ENCODE peak calls at places on chromosomes 3 and 15, in nine cellular contexts. One of them, this sample, is unnamed.
A peak's percentile ranks its signal among the peaks of the same experiment; 100 is the strongest.

GRCh38 chr3:30347679-30348216 is 258.7 kb upstream of the TGFBR2 start:
- DNase-seq in neuronal stem cell: no peak
- DNase-seq in psoas muscle: no peak
- DNase-seq in lung: no peak
- DNase-seq in vagina: no peak
- DNase-seq in IMR-90: peak; percentile 92
- DNase-seq in SJSA1: peak; percentile 57
- DNase-seq in Panc1: peak; percentile 61
- DNase-seq in suprapubic skin: no peak
- DNase-seq in this sample: no peak

GRCh38 chr3:148911173-148911572 is 46.1 kb downstream of the CPA3 start:
- DNase-seq in neuronal stem cell: no peak
- DNase-seq in Panc1: no peak
- DNase-seq in vagina: no peak
- DNase-seq in IMR-90: no peak
- DNase-seq in SJSA1: no peak
- DNase-seq in lung: no peak
- DNase-seq in psoas muscle: no peak
- DNase-seq in suprapubic skin: no peak
- DNase-seq in this sample: no peak

GRCh38 chr15:66251790-66252355 is 1.7 kb downstream of the MEGF11 start:
- DNase-seq in IMR-90: no peak
- DNase-seq in SJSA1: no peak
- DNase-seq in lung: no peak
- DNase-seq in vagina: no peak
- DNase-seq in Panc1: no peak
- DNase-seq in psoas muscle: no peak
- DNase-seq in suprapubic skin: no peak
- DNase-seq in neuronal stem cell: peak; percentile 18
- DNase-seq in this sample: no peak

GRCh38 chr15:48962662-48963523 is 826 bp downstream of the SHC4 start:
- DNase-seq in suprapubic skin: no peak
- DNase-seq in SJSA1: no peak
- DNase-seq in lung: no peak
- DNase-seq in IMR-90: peak; percentile 61
- DNase-seq in psoas muscle: peak; percentile 74
- DNase-seq in Panc1: no peak
- DNase-seq in vagina: no peak
- DNase-seq in neuronal stem cell: peak; percentile 24
- DNase-seq in this sample: peak; percentile 82

GRCh38 chr15:84765675-84766074 is 17.3 kb downstream of the ZNF592 start:
- DNase-seq in Panc1: no peak
- DNase-seq in vagina: no peak
- DNase-seq in psoas muscle: no peak
- DNase-seq in suprapubic skin: no peak
- DNase-seq in IMR-90: no peak
- DNase-seq in SJSA1: no peak
- DNase-seq in neuronal stem cell: no peak
- DNase-seq in lung: no peak
- DNase-seq in this sample: no peak

GRCh38 chr3:178320481-178321352 is 215.5 kb upstream of the KCNMB2 start:
- DNase-seq in vagina: no peak
- DNase-seq in suprapubic skin: no peak
- DNase-seq in neuronal stem cell: no peak
- DNase-seq in psoas muscle: no peak
- DNase-seq in Panc1: no peak
- DNase-seq in IMR-90: peak; percentile 83
- DNase-seq in SJSA1: no peak
- DNase-seq in lung: no peak
- DNase-seq in this sample: no peak

GRCh38 chr15:90035095-90035834 is 34.1 kb downstream of the ZNF710 start:
- DNase-seq in IMR-90: peak; percentile 62
- DNase-seq in Panc1: no peak
- DNase-seq in suprapubic skin: peak; percentile 86
- DNase-seq in SJSA1: no peak
- DNase-seq in neuronal stem cell: no peak
- DNase-seq in lung: peak; percentile 60
- DNase-seq in psoas muscle: peak; percentile 75
- DNase-seq in vagina: no peak
- DNase-seq in this sample: peak; percentile 73

GRCh38 chr15:69392352-69392751 is 21.8 kb upstream of the KIF23 start:
- DNase-seq in suprapubic skin: no peak
- DNase-seq in Panc1: no peak
- DNase-seq in vagina: no peak
- DNase-seq in IMR-90: no peak
- DNase-seq in SJSA1: no peak
- DNase-seq in lung: no peak
- DNase-seq in neuronal stem cell: no peak
- DNase-seq in psoas muscle: no peak
- DNase-seq in this sample: no peak

GRCh38 chr3:14991148-14991742 is 43.9 kb downstream of the NR2C2 start:
- DNase-seq in SJSA1: no peak
- DNase-seq in vagina: no peak
- DNase-seq in Panc1: no peak
- DNase-seq in suprapubic skin: no peak
- DNase-seq in lung: no peak
- DNase-seq in neuronal stem cell: peak; percentile 12
- DNase-seq in IMR-90: no peak
- DNase-seq in psoas muscle: no peak
- DNase-seq in this sample: no peak

GRCh38 chr15:98776607-98777281 is 128.4 kb downstream of the IGF1R start:
- DNase-seq in lung: peak; percentile 47
- DNase-seq in SJSA1: peak; percentile 32
- DNase-seq in suprapubic skin: no peak
- DNase-seq in Panc1: no peak
- DNase-seq in psoas muscle: peak; percentile 70
- DNase-seq in vagina: no peak
- DNase-seq in neuronal stem cell: no peak
- DNase-seq in IMR-90: peak; percentile 50
- DNase-seq in this sample: no peak
- H3K36me3 ChIP-seq in lung: no peaks in the 10 kb centered on the region
- H3K36me3 ChIP-seq in SJSA1: no peaks in the 10 kb centered on the region
- H3K36me3 ChIP-seq in suprapubic skin: no peaks in the 10 kb centered on the region
- H3K36me3 ChIP-seq in Panc1: no peaks in the 10 kb centered on the region
- H3K36me3 ChIP-seq in psoas muscle: no peaks in the 10 kb centered on the region
- H3K36me3 ChIP-seq in vagina: no peaks in the 10 kb centered on the region
- H3K36me3 ChIP-seq in neuronal stem cell: no peaks in the 10 kb centered on the region
- H3K36me3 ChIP-seq in IMR-90: peaks cover 3% of the 10 kb centered on the region
- H3K36me3 ChIP-seq in this sample: peaks cover 8% of the 10 kb centered on the region

GRCh38 chr3:174620138-174620537 is 239.0 kb upstream of the NAALADL2 start:
- DNase-seq in vagina: no peak
- DNase-seq in Panc1: no peak
- DNase-seq in SJSA1: no peak
- DNase-seq in neuronal stem cell: no peak
- DNase-seq in psoas muscle: no peak
- DNase-seq in lung: no peak
- DNase-seq in IMR-90: no peak
- DNase-seq in suprapubic skin: no peak
- DNase-seq in this sample: no peak
- H3K36me3 ChIP-seq in vagina: no peaks in the 10 kb centered on the region
- H3K36me3 ChIP-seq in Panc1: no peaks in the 10 kb centered on the region
- H3K36me3 ChIP-seq in SJSA1: no peaks in the 10 kb centered on the region
- H3K36me3 ChIP-seq in neuronal stem cell: no peaks in the 10 kb centered on the region
- H3K36me3 ChIP-seq in psoas muscle: no peaks in the 10 kb centered on the region
- H3K36me3 ChIP-seq in lung: no peaks in the 10 kb centered on the region
- H3K36me3 ChIP-seq in IMR-90: no peaks in the 10 kb centered on the region
- H3K36me3 ChIP-seq in suprapubic skin: no peaks in the 10 kb centered on the region
- H3K36me3 ChIP-seq in this sample: no peaks in the 10 kb centered on the region

DNA sequence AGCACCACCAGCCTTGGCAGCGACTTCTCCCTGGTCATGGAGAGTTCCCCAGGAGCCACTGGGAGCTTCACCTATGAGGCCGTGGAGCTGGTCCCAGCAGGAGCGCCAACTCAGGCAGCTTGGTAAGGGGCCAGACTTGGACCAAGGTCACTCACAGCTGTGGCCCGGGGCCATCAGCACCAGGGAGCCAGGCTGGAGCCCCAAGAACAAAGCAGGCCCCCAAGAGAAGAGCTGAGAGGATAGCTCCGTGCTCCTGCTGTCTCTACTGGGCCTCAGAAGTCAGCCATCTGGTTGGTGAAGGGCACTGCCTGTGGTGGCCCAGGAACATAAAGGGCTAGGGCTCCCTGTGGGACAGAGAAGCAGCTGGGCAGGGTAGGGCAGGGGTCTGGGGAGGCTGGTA is 14.7 kb upstream of the CPNE9 start:
- DNase-seq in IMR-90: no peak
- DNase-seq in neuronal stem cell: no peak
- DNase-seq in lung: no peak
- DNase-seq in SJSA1: no peak
- DNase-seq in psoas muscle: no peak
- DNase-seq in Panc1: no peak
- DNase-seq in vagina: no peak
- DNase-seq in suprapubic skin: no peak
- DNase-seq in this sample: no peak
- H3K36me3 ChIP-seq in IMR-90: peaks cover 78% of the 10 kb centered on the region
- H3K36me3 ChIP-seq in neuronal stem cell: peaks cover 53% of the 10 kb centered on the region
- H3K36me3 ChIP-seq in lung: peaks cover 30% of the 10 kb centered on the region
- H3K36me3 ChIP-seq in SJSA1: peaks cover 32% of the 10 kb centered on the region
- H3K36me3 ChIP-seq in psoas muscle: peaks cover 14% of the 10 kb centered on the region
- H3K36me3 ChIP-seq in Panc1: peaks cover 2% of the 10 kb centered on the region
- H3K36me3 ChIP-seq in vagina: peaks cover 89% of the 10 kb centered on the region
- H3K36me3 ChIP-seq in suprapubic skin: peaks cover 99% of the 10 kb centered on the region
- H3K36me3 ChIP-seq in this sample: peaks cover 81% of the 10 kb centered on the region

GRCh38 chr3:36455406-36455805 is 75.1 kb downstream of the STAC start:
- DNase-seq in lung: no peak
- DNase-seq in psoas muscle: no peak
- DNase-seq in SJSA1: no peak
- DNase-seq in suprapubic skin: no peak
- DNase-seq in IMR-90: no peak
- DNase-seq in vagina: no peak
- DNase-seq in neuronal stem cell: no peak
- DNase-seq in Panc1: no peak
- DNase-seq in this sample: no peak
- H3K36me3 ChIP-seq in lung: no peaks in the 10 kb centered on the region
- H3K36me3 ChIP-seq in psoas muscle: no peaks in the 10 kb centered on the region
- H3K36me3 ChIP-seq in SJSA1: no peaks in the 10 kb centered on the region
- H3K36me3 ChIP-seq in suprapubic skin: no peaks in the 10 kb centered on the region
- H3K36me3 ChIP-seq in IMR-90: no peaks in the 10 kb centered on the region
- H3K36me3 ChIP-seq in vagina: no peaks in the 10 kb centered on the region
- H3K36me3 ChIP-seq in neuronal stem cell: peaks cover 3% of the 10 kb centered on the region
- H3K36me3 ChIP-seq in Panc1: no peaks in the 10 kb centered on the region
- H3K36me3 ChIP-seq in this sample: no peaks in the 10 kb centered on the region

GRCh38 chr3:141959921-141960554 is 83.6 kb downstream of the ATP1B3 start:
- DNase-seq in SJSA1: peak; percentile 87
- DNase-seq in lung: no peak
- DNase-seq in suprapubic skin: no peak
- DNase-seq in psoas muscle: no peak
- DNase-seq in IMR-90: peak; percentile 78
- DNase-seq in vagina: no peak
- DNase-seq in Panc1: peak; percentile 17
- DNase-seq in neuronal stem cell: no peak
- DNase-seq in this sample: no peak
- H3K36me3 ChIP-seq in SJSA1: peaks cover 22% of the 10 kb centered on the region
- H3K36me3 ChIP-seq in lung: peaks cover 7% of the 10 kb centered on the region
- H3K36me3 ChIP-seq in suprapubic skin: peaks cover 11% of the 10 kb centered on the region
- H3K36me3 ChIP-seq in psoas muscle: no peaks in the 10 kb centered on the region
- H3K36me3 ChIP-seq in IMR-90: no peaks in the 10 kb centered on the region
- H3K36me3 ChIP-seq in vagina: peaks cover 5% of the 10 kb centered on the region
- H3K36me3 ChIP-seq in Panc1: no peaks in the 10 kb centered on the region
- H3K36me3 ChIP-seq in neuronal stem cell: peaks cover 17% of the 10 kb centered on the region
- H3K36me3 ChIP-seq in this sample: peaks cover 29% of the 10 kb centered on the region

DNA sequence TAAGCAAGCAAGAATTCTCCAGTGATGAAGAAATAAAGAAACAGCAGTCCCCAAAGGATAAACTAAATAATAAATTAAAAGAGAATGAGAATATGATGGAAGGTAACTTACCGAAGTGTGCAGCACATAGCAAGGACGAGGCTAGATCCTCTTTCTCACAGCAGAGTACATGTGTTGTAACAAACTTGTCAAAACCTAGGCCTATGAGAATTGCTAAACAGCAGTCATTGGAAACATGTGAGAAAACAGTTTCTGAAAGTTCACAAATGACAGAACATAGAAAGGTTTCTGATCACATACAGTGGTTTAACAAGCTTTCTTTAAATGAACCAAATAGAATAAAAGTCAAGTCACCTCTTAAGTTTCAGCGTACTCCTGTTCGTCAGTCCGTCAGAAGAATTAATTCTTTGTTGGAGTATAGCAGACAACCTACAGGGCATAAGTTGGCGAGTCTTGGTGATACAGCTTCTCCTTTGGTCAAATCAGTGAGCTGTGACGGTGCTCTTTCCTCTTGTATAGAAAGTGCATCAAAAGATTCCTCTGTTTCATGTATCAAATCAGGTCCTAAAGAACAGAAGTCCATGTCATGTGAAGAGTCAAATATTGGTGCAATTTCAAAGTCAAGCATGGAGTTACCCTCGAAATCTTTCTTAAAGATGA is 4.5 kb upstream of the SCG5 start:
- DNase-seq in IMR-90: no peak
- DNase-seq in psoas muscle: no peak
- DNase-seq in lung: no peak
- DNase-seq in vagina: no peak
- DNase-seq in neuronal stem cell: no peak
- DNase-seq in Panc1: no peak
- DNase-seq in suprapubic skin: no peak
- DNase-seq in SJSA1: no peak
- DNase-seq in this sample: no peak
- H3K36me3 ChIP-seq in IMR-90: peaks cover 4% of the 10 kb centered on the region
- H3K36me3 ChIP-seq in psoas muscle: no peaks in the 10 kb centered on the region
- H3K36me3 ChIP-seq in lung: no peaks in the 10 kb centered on the region
- H3K36me3 ChIP-seq in vagina: no peaks in the 10 kb centered on the region
- H3K36me3 ChIP-seq in neuronal stem cell: peaks cover 14% of the 10 kb centered on the region
- H3K36me3 ChIP-seq in Panc1: peaks cover 64% of the 10 kb centered on the region
- H3K36me3 ChIP-seq in suprapubic skin: peaks cover 7% of the 10 kb centered on the region
- H3K36me3 ChIP-seq in SJSA1: peaks cover 82% of the 10 kb centered on the region
- H3K36me3 ChIP-seq in this sample: peaks cover 75% of the 10 kb centered on the region

GRCh38 chr15:39594764-39595620 is 14.1 kb downstream of the THBS1 start:
- DNase-seq in neuronal stem cell: no peak
- DNase-seq in psoas muscle: no peak
- DNase-seq in Panc1: no peak
- DNase-seq in SJSA1: no peak
- DNase-seq in suprapubic skin: no peak
- DNase-seq in IMR-90: peak; percentile 57
- DNase-seq in lung: no peak
- DNase-seq in vagina: no peak
- DNase-seq in this sample: no peak
- H3K36me3 ChIP-seq in neuronal stem cell: peaks cover 25% of the 10 kb centered on the region
- H3K36me3 ChIP-seq in psoas muscle: no peaks in the 10 kb centered on the region
- H3K36me3 ChIP-seq in Panc1: no peaks in the 10 kb centered on the region
- H3K36me3 ChIP-seq in SJSA1: peaks cover 82% of the 10 kb centered on the region
- H3K36me3 ChIP-seq in suprapubic skin: peaks cover 57% of the 10 kb centered on the region
- H3K36me3 ChIP-seq in IMR-90: peaks cover 46% of the 10 kb centered on the region
- H3K36me3 ChIP-seq in lung: peaks cover 37% of the 10 kb centered on the region
- H3K36me3 ChIP-seq in vagina: peaks cover 60% of the 10 kb centered on the region
- H3K36me3 ChIP-seq in this sample: peaks cover 76% of the 10 kb centered on the region

GRCh38 chr15:43772624-43773023 is 4.1 kb downstream of the ELL3 start:
- DNase-seq in lung: no peak
- DNase-seq in vagina: no peak
- DNase-seq in suprapubic skin: no peak
- DNase-seq in IMR-90: no peak
- DNase-seq in SJSA1: no peak
- DNase-seq in psoas muscle: no peak
- DNase-seq in neuronal stem cell: no peak
- DNase-seq in Panc1: no peak
- DNase-seq in this sample: no peak
- H3K36me3 ChIP-seq in lung: peaks cover 44% of the 10 kb centered on the region
- H3K36me3 ChIP-seq in vagina: peaks cover 56% of the 10 kb centered on the region
- H3K36me3 ChIP-seq in suprapubic skin: peaks cover 53% of the 10 kb centered on the region
- H3K36me3 ChIP-seq in IMR-90: peaks cover 29% of the 10 kb centered on the region
- H3K36me3 ChIP-seq in SJSA1: peaks cover 66% of the 10 kb centered on the region
- H3K36me3 ChIP-seq in psoas muscle: peaks cover 11% of the 10 kb centered on the region
- H3K36me3 ChIP-seq in neuronal stem cell: peaks cover 22% of the 10 kb centered on the region
- H3K36me3 ChIP-seq in Panc1: peaks cover 34% of the 10 kb centered on the region
- H3K36me3 ChIP-seq in this sample: peaks cover 68% of the 10 kb centered on the region

This sample was measured in endodermal cell.